ENCODE peak calls at places on chromosomes 16 and 17, in seven cellular contexts. One of them, this sample, is unnamed.

GRCh38 chr17:56979091-56979480 is 1.2 kb downstream of the SCPEP1 start:
- DNase-seq in breast epithelium: no peak
- DNase-seq in sigmoid colon: no peak
- DNase-seq in HL-60: no peak
- DNase-seq in stomach: no peak
- DNase-seq in H1: no peak
- DNase-seq in HCT116: no peak
- DNase-seq in this sample: no peak

GRCh38 chr17:73139296-73139695 is 25.5 kb upstream of the SSTR2 start:
- DNase-seq in breast epithelium: no peak
- DNase-seq in sigmoid colon: no peak
- DNase-seq in HL-60: no peak
- DNase-seq in stomach: no peak
- DNase-seq in H1: no peak
- DNase-seq in HCT116: no peak
- DNase-seq in this sample: no peak

GRCh38 chr17:72296456-72296855 is 175.6 kb downstream of the SOX9 start:
- DNase-seq in breast epithelium: no peak
- DNase-seq in sigmoid colon: no peak
- DNase-seq in HL-60: no peak
- DNase-seq in stomach: no peak
- DNase-seq in H1: no peak
- DNase-seq in HCT116: no peak
- DNase-seq in this sample: no peak

GRCh38 chr17:66300956-66301355 is 1.5 kb upstream of the PRKCA start:
- DNase-seq in breast epithelium: no peak
- DNase-seq in sigmoid colon: no peak
- DNase-seq in HL-60: no peak
- DNase-seq in stomach: no peak
- DNase-seq in H1: no peak
- DNase-seq in HCT116: no peak
- DNase-seq in this sample: no peak

GRCh38 chr17:48718162-48718780 is 4.0 kb downstream of the PRAC1 start:
- DNase-seq in breast epithelium: no peak
- DNase-seq in sigmoid colon: peak
- DNase-seq in HL-60: no peak
- DNase-seq in stomach: no peak
- DNase-seq in H1: no peak
- DNase-seq in HCT116: no peak
- DNase-seq in this sample: no peak

GRCh38 chr16:57575468-57576277 is 33.2 kb downstream of the ADGRG5 start:
- DNase-seq in breast epithelium: no peak
- DNase-seq in sigmoid colon: no peak
- DNase-seq in HL-60: no peak
- DNase-seq in stomach: no peak
- DNase-seq in H1: no peak
- DNase-seq in HCT116: no peak
- DNase-seq in this sample: no peak

GRCh38 chr17:1580979-1581676 is 18.5 kb upstream of the PITPNA start:
- DNase-seq in breast epithelium: no peak
- DNase-seq in sigmoid colon: no peak
- DNase-seq in HL-60: no peak
- DNase-seq in stomach: peak
- DNase-seq in H1: no peak
- DNase-seq in HCT116: no peak
- DNase-seq in this sample: no peak

GRCh38 chr16:70481929-70482536 is 27.6 kb downstream of the FCSK start:
- DNase-seq in breast epithelium: no peak
- DNase-seq in sigmoid colon: no peak
- DNase-seq in HL-60: no peak
- DNase-seq in stomach: no peak
- DNase-seq in H1: no peak
- DNase-seq in HCT116: no peak
- DNase-seq in this sample: no peak

GRCh38 chr17:48234922-48235321 is 127.4 kb downstream of the SNX11 start:
- DNase-seq in breast epithelium: no peak
- DNase-seq in sigmoid colon: no peak
- DNase-seq in HL-60: no peak
- DNase-seq in stomach: no peak
- DNase-seq in H1: no peak
- DNase-seq in HCT116: no peak
- DNase-seq in this sample: no peak

GRCh38 chr17:12545877-12546513 is 119.7 kb upstream of the MYOCD start:
- DNase-seq in breast epithelium: no peak
- DNase-seq in sigmoid colon: no peak
- DNase-seq in HL-60: peak
- DNase-seq in stomach: no peak
- DNase-seq in H1: peak
- DNase-seq in HCT116: peak
- DNase-seq in this sample: no peak

GRCh38 chr16:51713502-51713901 is 562.4 kb upstream of the SALL1 start:
- DNase-seq in breast epithelium: no peak
- DNase-seq in sigmoid colon: no peak
- DNase-seq in HL-60: no peak
- DNase-seq in stomach: no peak
- DNase-seq in H1: no peak
- DNase-seq in HCT116: no peak
- DNase-seq in this sample: no peak

GRCh38 chr16:57304169-57305061 is 19.9 kb upstream of the PLLP start:
- DNase-seq in breast epithelium: no peak
- DNase-seq in sigmoid colon: peak
- DNase-seq in HL-60: no peak
- DNase-seq in stomach: peak
- DNase-seq in H1: no peak
- DNase-seq in HCT116: no peak
- DNase-seq in this sample: peak

GRCh38 chr17:60149691-60150582 is at the start of gene CA4:
- DNase-seq in breast epithelium: no peak
- DNase-seq in sigmoid colon: no peak
- DNase-seq in HL-60: no peak
- DNase-seq in stomach: no peak
- DNase-seq in H1: no peak
- DNase-seq in HCT116: no peak
- DNase-seq in this sample: no peak

GRCh38 chr16:14378131-14378551 is 251.9 kb downstream of the PARN start:
- DNase-seq in breast epithelium: no peak
- DNase-seq in sigmoid colon: no peak
- DNase-seq in HL-60: no peak
- DNase-seq in stomach: no peak
- DNase-seq in H1: no peak
- DNase-seq in HCT116: peak
- DNase-seq in this sample: no peak

GRCh38 chr17:63956296-63956920 is 16.3 kb downstream of the SCN4A start:
- DNase-seq in breast epithelium: no peak
- DNase-seq in sigmoid colon: no peak
- DNase-seq in HL-60: no peak
- DNase-seq in stomach: no peak
- DNase-seq in H1: no peak
- DNase-seq in HCT116: no peak
- DNase-seq in this sample: no peak

GRCh38 chr17:40209404-40210093 is 9.6 kb upstream of the WIPF2 start:
- DNase-seq in breast epithelium: no peak
- DNase-seq in sigmoid colon: no peak
- DNase-seq in HL-60: no peak
- DNase-seq in stomach: no peak
- DNase-seq in H1: no peak
- DNase-seq in HCT116: no peak
- DNase-seq in this sample: no peak

GRCh38 chr16:1464894-1465566 is 9.8 kb downstream of the CLCN7 start:
- DNase-seq in breast epithelium: no peak
- DNase-seq in sigmoid colon: no peak
- DNase-seq in HL-60: no peak
- DNase-seq in stomach: no peak
- DNase-seq in H1: no peak
- DNase-seq in HCT116: no peak
- DNase-seq in this sample: peak

GRCh38 chr17:56536766-56537165 is 56.7 kb upstream of the NOG start:
- DNase-seq in breast epithelium: no peak
- DNase-seq in sigmoid colon: no peak
- DNase-seq in HL-60: no peak
- DNase-seq in stomach: no peak
- DNase-seq in H1: no peak
- DNase-seq in HCT116: no peak
- DNase-seq in this sample: no peak

GRCh38 chr16:53024045-53024444 is 28.7 kb downstream of the CHD9NB start:
- DNase-seq in breast epithelium: no peak
- DNase-seq in sigmoid colon: no peak
- DNase-seq in HL-60: no peak
- DNase-seq in stomach: no peak
- DNase-seq in H1: no peak
- DNase-seq in HCT116: no peak
- DNase-seq in this sample: no peak

GRCh38 chr17:79188048-79188447 is 113.4 kb downstream of the ENGASE start:
- DNase-seq in breast epithelium: no peak
- DNase-seq in sigmoid colon: no peak
- DNase-seq in HL-60: no peak
- DNase-seq in stomach: no peak
- DNase-seq in H1: peak
- DNase-seq in HCT116: peak
- DNase-seq in this sample: no peak

GRCh38 chr16:2969545-2970521 is 685 bp downstream of the PAQR4 start:
- DNase-seq in breast epithelium: no peak
- DNase-seq in sigmoid colon: no peak
- DNase-seq in HL-60: no peak
- DNase-seq in stomach: peak
- DNase-seq in H1: no peak
- DNase-seq in HCT116: no peak
- DNase-seq in this sample: no peak
- TF ChIP-seq POLR2AphosphoS5 in breast epithelium: no peak
- TF ChIP-seq POLR2AphosphoS5 in sigmoid colon: no peak
- TF ChIP-seq POLR2AphosphoS5 in HL-60: peak
- TF ChIP-seq POLR2AphosphoS5 in stomach: no peak
- TF ChIP-seq POLR2AphosphoS5 in H1: peak
- TF ChIP-seq POLR2AphosphoS5 in HCT116: peak
- TF ChIP-seq POLR2AphosphoS5 in this sample: no peak

GRCh38 chr16:10083301-10083700 is 98.9 kb downstream of the GRIN2A start:
- DNase-seq in breast epithelium: no peak
- DNase-seq in sigmoid colon: no peak
- DNase-seq in HL-60: no peak
- DNase-seq in stomach: no peak
- DNase-seq in H1: no peak
- DNase-seq in HCT116: no peak
- DNase-seq in this sample: no peak

GRCh38 chr16:10077861-10078260 is 104.4 kb downstream of the GRIN2A start:
- DNase-seq in breast epithelium: no peak
- DNase-seq in sigmoid colon: no peak
- DNase-seq in HL-60: no peak
- DNase-seq in stomach: no peak
- DNase-seq in H1: no peak
- DNase-seq in HCT116: no peak
- DNase-seq in this sample: no peak

GRCh38 chr16:10078541-10078949 is 103.7 kb downstream of the GRIN2A start:
- DNase-seq in breast epithelium: no peak
- DNase-seq in sigmoid colon: no peak
- DNase-seq in HL-60: no peak
- DNase-seq in stomach: no peak
- DNase-seq in H1: peak
- DNase-seq in HCT116: no peak
- DNase-seq in this sample: no peak

GRCh38 chr16:10080031-10080772 is 102.0 kb downstream of the GRIN2A start:
- DNase-seq in breast epithelium: peak
- DNase-seq in sigmoid colon: peak
- DNase-seq in HL-60: no peak
- DNase-seq in stomach: peak
- DNase-seq in H1: no peak
- DNase-seq in HCT116: peak
- DNase-seq in this sample: no peak

DNA sequence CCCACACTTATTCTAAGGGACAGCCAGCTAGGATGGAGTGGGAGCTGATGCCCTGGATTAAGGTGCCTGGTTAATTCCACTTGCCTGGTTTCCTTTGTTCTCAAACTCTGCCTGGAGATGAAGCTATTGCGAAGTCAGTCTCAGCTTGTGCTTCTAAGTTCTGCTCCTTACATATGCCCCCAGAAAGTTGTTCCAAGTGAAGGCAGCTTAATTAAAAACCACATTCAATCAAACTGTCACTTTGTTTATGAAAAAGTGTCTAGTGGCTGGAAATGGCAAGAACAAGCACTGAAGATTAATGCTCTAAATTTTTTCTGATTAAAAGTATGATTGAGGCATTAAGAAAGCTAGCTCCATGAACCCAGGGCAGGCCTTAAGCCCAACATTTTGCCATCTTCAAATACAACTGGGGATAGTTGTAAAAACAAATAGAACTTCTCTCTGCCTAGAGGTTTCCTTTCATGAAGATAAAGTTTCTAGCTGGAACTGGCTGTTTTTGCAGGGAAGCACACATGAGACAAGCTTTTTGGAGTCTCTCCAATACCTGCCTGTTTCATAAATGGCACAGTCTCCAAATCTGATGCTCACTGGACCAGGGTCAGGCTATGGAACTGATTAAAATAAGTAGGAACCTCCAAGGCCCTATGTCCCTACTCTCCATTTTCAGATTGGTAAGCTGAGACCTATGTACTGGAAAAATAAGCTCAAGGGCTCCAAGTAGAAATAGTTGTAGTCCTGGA is 100.9 kb downstream of the GRIN2A start:
- DNase-seq in breast epithelium: no peak
- DNase-seq in sigmoid colon: no peak
- DNase-seq in HL-60: no peak
- DNase-seq in stomach: no peak
- DNase-seq in H1: no peak
- DNase-seq in HCT116: no peak
- DNase-seq in this sample: no peak
- TF ChIP-seq POLR2AphosphoS5 in breast epithelium: no peak
- TF ChIP-seq POLR2AphosphoS5 in sigmoid colon: no peak
- TF ChIP-seq POLR2AphosphoS5 in HL-60: no peak
- TF ChIP-seq POLR2AphosphoS5 in stomach: peak
- TF ChIP-seq POLR2AphosphoS5 in H1: no peak
- TF ChIP-seq POLR2AphosphoS5 in HCT116: no peak
- TF ChIP-seq POLR2AphosphoS5 in this sample: no peak

DNA sequence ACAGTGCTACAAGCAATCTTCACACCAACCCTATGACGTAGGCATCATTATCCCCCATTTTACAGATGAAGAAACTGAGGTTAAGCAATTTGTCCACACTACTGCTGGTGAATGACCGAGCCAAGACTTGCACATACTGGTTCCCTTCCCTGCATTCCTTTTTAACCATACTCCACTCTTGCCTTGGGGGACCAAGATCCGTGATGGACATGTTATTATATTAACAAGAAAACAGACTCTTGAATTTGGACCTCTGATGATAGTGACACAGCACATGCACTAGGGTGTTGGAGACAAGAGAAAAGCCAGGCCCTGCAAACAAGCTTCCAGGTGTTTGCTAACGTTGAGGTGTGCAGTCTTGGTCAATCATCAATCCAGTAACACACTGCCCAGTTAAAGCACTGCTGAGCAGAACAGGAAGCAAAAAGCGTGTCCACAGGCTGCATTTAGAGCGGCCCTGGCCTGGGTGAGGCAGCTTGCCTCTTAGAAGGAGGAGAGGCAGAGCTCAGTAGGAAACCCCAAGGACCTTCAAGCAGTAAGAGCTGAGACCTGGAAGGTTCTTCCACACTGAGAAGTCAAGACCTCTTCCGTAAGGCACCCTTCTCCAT is 36.7 kb downstream of the HNF1B start:
- DNase-seq in breast epithelium: no peak
- DNase-seq in sigmoid colon: no peak
- DNase-seq in HL-60: no peak
- DNase-seq in stomach: peak
- DNase-seq in H1: no peak
- DNase-seq in HCT116: no peak
- DNase-seq in this sample: no peak
- TF ChIP-seq POLR2AphosphoS5 in breast epithelium: no peak
- TF ChIP-seq POLR2AphosphoS5 in sigmoid colon: no peak
- TF ChIP-seq POLR2AphosphoS5 in HL-60: no peak
- TF ChIP-seq POLR2AphosphoS5 in stomach: no peak
- TF ChIP-seq POLR2AphosphoS5 in H1: no peak
- TF ChIP-seq POLR2AphosphoS5 in HCT116: no peak
- TF ChIP-seq POLR2AphosphoS5 in this sample: no peak

GRCh38 chr16:20241321-20241720 is 86.0 kb downstream of the GP2 start:
- DNase-seq in breast epithelium: no peak
- DNase-seq in sigmoid colon: no peak
- DNase-seq in HL-60: no peak
- DNase-seq in stomach: no peak
- DNase-seq in H1: no peak
- DNase-seq in HCT116: no peak
- DNase-seq in this sample: no peak
- TF ChIP-seq POLR2AphosphoS5 in breast epithelium: no peak
- TF ChIP-seq POLR2AphosphoS5 in sigmoid colon: no peak
- TF ChIP-seq POLR2AphosphoS5 in HL-60: no peak
- TF ChIP-seq POLR2AphosphoS5 in stomach: no peak
- TF ChIP-seq POLR2AphosphoS5 in H1: no peak
- TF ChIP-seq POLR2AphosphoS5 in HCT116: no peak
- TF ChIP-seq POLR2AphosphoS5 in this sample: no peak

This sample was measured in suprapubic skin.